ENCODE peak calls at places on chromosome 6, in five cellular contexts. Y is fibroblast of lung, X is pancreas, C is HCT116, O is PC-3. M is an unnamed sample.

GRCh38 chr6:104653786-104654185 is 205.9 kb downstream of the HACE1 start:
- DNase-seq in Y (no peak), X (no peak), C (no peak), O (no peak), M (no peak)

GRCh38 chr6:139567095-139567494 is 192.6 kb upstream of the CITED2 start:
- DNase-seq in Y (peak; percentile 52), X (no peak), C (no peak), O (no peak), M (no peak)

GRCh38 chr6:157236040-157236725 is 87.1 kb downstream of the TMEM242 start:
- DNase-seq in Y (no peak), X (no peak), C (no peak), O (no peak), M (no peak)

GRCh38 chr6:9131616-9132015 is 696.3 kb upstream of the SLC35B3 start:
- DNase-seq in Y (no peak), X (peak; percentile 18), C (no peak), O (no peak), M (no peak)

GRCh38 chr6:2738373-2738979 is 12.2 kb downstream of the MYLK4 start:
- DNase-seq in Y (peak; percentile 47), X (peak; percentile 35), C (peak; percentile 41), O (peak; percentile 80), M (no peak)

GRCh38 chr6:85892346-85892745 is 249.7 kb upstream of the SYNCRIP start:
- DNase-seq in Y (no peak), X (no peak), C (no peak), O (no peak), M (no peak)

GRCh38 chr6:30615219-30615957 is 1.7 kb downstream of the PPP1R10 start:
- DNase-seq in Y (peak; percentile 91), X (peak; percentile 58), C (peak; percentile 75), O (peak; percentile 65), M (no peak)

GRCh38 chr6:130872250-130873095 is 45.3 kb downstream of the SMLR1 start:
- DNase-seq in Y (peak; percentile 25), X (peak; percentile 18), C (peak; percentile 27), O (peak; percentile 66), M (peak; percentile 80)

GRCh38 chr6:130377911-130378310 is 12.1 kb downstream of the TMEM200A start:
- DNase-seq in Y (no peak), X (no peak), C (no peak), O (no peak), M (no peak)

GRCh38 chr6:10478187-10479040 is 42.7 kb upstream of the GCNT2 start:
- DNase-seq in Y (peak; percentile 28), X (no peak), C (peak; percentile 41), O (peak; percentile 77), M (no peak)

GRCh38 chr6:137728386-137729349 is 138.4 kb upstream of the TNFAIP3 start:
- DNase-seq in Y (peak; percentile 83), X (peak; percentile 10), C (no peak), O (peak; percentile 85), M (peak; percentile 46)

GRCh38 chr6:90135672-90136071 is 161.0 kb downstream of the BACH2 start:
- DNase-seq in Y (peak; percentile 96), X (no peak), C (no peak), O (peak; percentile 40), M (no peak)

GRCh38 chr6:104623052-104623690 is 236.5 kb downstream of the HACE1 start:
- DNase-seq in Y (no peak), X (no peak), C (no peak), O (peak; percentile 64), M (no peak)

DNA sequence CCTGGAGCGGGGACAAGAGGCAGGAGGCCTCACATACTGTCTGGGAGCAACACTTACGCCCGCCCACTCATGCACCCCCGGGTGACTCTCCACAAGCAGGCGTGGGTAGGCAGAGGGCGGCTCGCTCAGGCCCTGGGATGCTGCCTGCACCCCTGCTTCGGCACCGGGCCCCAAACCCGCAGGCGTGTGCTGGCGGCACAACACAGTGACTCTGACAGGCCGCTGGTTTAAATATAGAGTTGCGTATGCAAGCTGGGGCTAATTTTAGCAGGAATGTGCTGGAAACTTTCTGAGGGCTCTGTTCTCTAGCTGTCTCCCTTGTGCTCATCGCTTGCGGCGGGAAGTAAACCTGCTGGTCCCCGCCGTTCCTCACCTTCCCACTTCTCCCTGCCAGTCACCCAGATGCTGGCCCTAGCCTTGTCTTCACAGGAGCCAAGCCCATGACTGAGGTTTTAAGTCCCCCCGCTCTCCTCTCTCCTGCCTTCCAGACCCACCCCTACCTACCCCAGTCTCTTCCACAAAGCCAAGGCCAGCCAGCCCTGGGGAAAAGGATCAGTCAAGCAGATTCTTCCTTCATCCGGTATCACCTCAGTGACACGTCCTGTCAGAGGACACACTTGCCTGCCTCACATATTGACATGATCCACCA is 94.5 kb upstream of the FOXP4 start:
- DNase-seq in Y (no peak), X (no peak), C (no peak), O (no peak), M (peak; percentile 42)
- H3K27ac ChIP-seq in Y (no peak overlapping the region), X (no peak overlapping the region), C (no peak overlapping the region), O (no peak overlapping the region), M (peak overlapping the region; percentile 72)

DNA sequence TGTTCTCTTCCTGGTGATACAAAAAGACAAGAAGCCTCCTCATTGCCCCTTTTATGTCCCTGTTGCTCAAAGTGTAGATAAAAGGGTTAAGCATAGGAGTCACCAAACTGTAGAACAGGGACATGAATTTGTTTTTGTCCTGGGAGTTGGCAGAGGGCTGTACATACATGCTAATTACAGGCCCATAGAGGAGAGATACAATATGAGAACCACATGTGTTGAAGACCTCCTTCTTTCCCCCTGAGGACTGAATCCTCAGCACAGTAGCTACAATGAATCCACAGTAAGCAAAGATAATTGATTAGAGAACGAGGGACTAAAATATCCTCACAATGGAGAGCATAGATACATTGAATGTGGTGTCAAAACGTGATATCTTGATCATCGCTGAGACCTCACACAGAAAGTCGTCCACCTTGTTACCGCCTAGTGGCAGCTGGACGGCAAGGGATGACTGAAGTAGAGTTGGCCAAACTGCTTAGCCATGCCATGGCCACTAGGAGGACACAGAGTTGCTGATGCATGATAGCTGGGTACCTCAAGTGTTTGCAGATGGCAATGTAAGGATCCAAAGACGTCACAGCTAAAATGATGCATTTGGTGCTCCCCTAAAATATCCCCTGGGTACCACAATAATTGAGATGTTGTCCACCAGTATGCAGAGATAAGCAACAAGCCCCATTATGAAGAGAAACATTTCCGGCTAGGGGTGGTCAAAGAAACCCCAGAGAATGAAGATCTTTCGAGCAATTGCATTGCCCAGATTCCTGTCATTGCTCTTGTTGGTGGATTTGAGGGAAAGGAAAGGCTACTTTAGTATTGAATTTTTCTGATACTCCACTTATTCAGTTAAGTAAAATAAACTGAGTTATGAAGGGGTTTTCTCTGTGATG is 15.0 kb downstream of the OR2B3 start:
- DNase-seq in Y (peak; percentile 0), X (no peak), C (peak; percentile 51), O (peak; percentile 70), M (no peak)
- TF ChIP-seq CTCF in Y (no peak), X (peak; percentile 36), C (peak; percentile 96), O (peak; percentile 85), M (no peak)

GRCh38 chr6:42402184-42402583 is 49.5 kb downstream of the TRERF1 start:
- DNase-seq in Y (peak; percentile 50), X (no peak), C (peak; percentile 58), O (peak; percentile 46), M (no peak)
- H3K27ac ChIP-seq in Y (no peak overlapping the region), X (no peak overlapping the region), C (peak overlapping the region; percentile 86), O (no peak overlapping the region), M (no peak overlapping the region)

GRCh38 chr6:29553268-29554057 is 6.1 kb downstream of the UBD start:
- DNase-seq in Y (peak; percentile 30), X (peak; percentile 10), C (no peak), O (no peak), M (peak; percentile 82)
- TF ChIP-seq CTCF in Y (no peak), X (no peak), C (no peak), O (no peak), M (peak; percentile 5)

GRCh38 chr6:110664933-110665332 is 150.3 kb downstream of the CDK19 start:
- DNase-seq in Y (peak; percentile 6), X (no peak), C (no peak), O (peak; percentile 32), M (no peak)
- H3K27ac ChIP-seq in Y (no peak overlapping the region), X (no peak overlapping the region), C (no peak overlapping the region), O (peak overlapping the region; percentile 34), M (no peak overlapping the region)

GRCh38 chr6:52662031-52662430 is 8.9 kb upstream of the TMEM14A start:
- DNase-seq in Y (no peak), X (no peak), C (no peak), O (no peak), M (no peak)
- TF ChIP-seq CTCF in Y (no peak), X (no peak), C (no peak), O (no peak), M (no peak)

GRCh38 chr6:51842066-51842465 is 245.3 kb downstream of the PKHD1 start:
- DNase-seq in Y (no peak), X (no peak), C (no peak), O (no peak), M (no peak)

GRCh38 chr6:51842487-51843469 is 244.6 kb downstream of the PKHD1 start:
- DNase-seq in Y (no peak), X (no peak), C (no peak), O (no peak), M (no peak)

GRCh38 chr6:51839975-51840374 is 247.4 kb downstream of the PKHD1 start:
- DNase-seq in Y (no peak), X (no peak), C (no peak), O (no peak), M (no peak)

GRCh38 chr6:51843470-51844390 is 243.7 kb downstream of the PKHD1 start:
- DNase-seq in Y (no peak), X (no peak), C (no peak), O (no peak), M (no peak)

GRCh38 chr6:51841656-51842055 is 245.8 kb downstream of the PKHD1 start:
- DNase-seq in Y (no peak), X (no peak), C (no peak), O (no peak), M (no peak)
- H3K27ac ChIP-seq in Y (no peak overlapping the region), X (no peak overlapping the region), C (no peak overlapping the region), O (no peak overlapping the region), M (no peak overlapping the region)

GRCh38 chr6:33988121-33989015 is 157.5 kb downstream of the GRM4 start:
- DNase-seq in Y (no peak), X (peak; percentile 27), C (no peak), O (no peak), M (no peak)
- TF ChIP-seq CTCF in Y (no peak), X (no peak), C (no peak), O (no peak), M (no peak)